ENCODE peak calls at places on chromosomes 3 and 15, in five cellular contexts. W is HFFc6, Y is GM13977, C is activated T-cell treated with anti-CD3 and anti-CD28 coated beads for 1 hour, G is neuronal stem cell. V is an unnamed sample.

GRCh38 chr15:85168642-85169173 is 187.1 kb downstream of the PDE8A start:
- DNase-seq in W (no peak), Y (peak; percentile 49), C (peak; percentile 26), G (peak; percentile 18), V (peak; percentile 62)

GRCh38 chr3:185423178-185423577 is 60.2 kb downstream of the MAP3K13 start:
- DNase-seq in Y (no peak), W (peak; percentile 10), C (no peak), G (no peak), V (no peak)

GRCh38 chr3:6608843-6609242 is 252.1 kb upstream of the GRM7 start:
- DNase-seq in Y (no peak), G (no peak), W (no peak), C (no peak), V (no peak)

GRCh38 chr3:9779721-9780450 is 10.1 kb upstream of the CAMK1 start:
- DNase-seq in W (no peak), Y (peak; percentile 57), G (no peak), C (no peak), V (no peak)

GRCh38 chr3:108488631-108489030 is 21.8 kb downstream of the MYH15 start:
- DNase-seq in C (no peak), G (no peak), W (peak; percentile 52), Y (no peak), V (no peak)

GRCh38 chr3:172087827-172088580 is 48.6 kb downstream of the FNDC3B start:
- DNase-seq in G (no peak), Y (peak; percentile 10), W (no peak), C (no peak), V (no peak)

GRCh38 chr3:124924741-124925140 is 9.8 kb downstream of the MUC13 start:
- DNase-seq in C (no peak), W (no peak), Y (no peak), G (no peak), V (no peak)

GRCh38 chr15:51311510-51311909 is 26.9 kb downstream of the CYP19A1 start:
- DNase-seq in Y (no peak), G (no peak), W (no peak), C (no peak), V (no peak)

GRCh38 chr3:168061332-168061996 is 34.3 kb downstream of the GOLIM4 start:
- DNase-seq in C (no peak), G (no peak), W (no peak), Y (peak; percentile 9), V (no peak)

GRCh38 chr15:69760890-69761568 is 308.4 kb downstream of the RPLP1 start:
- DNase-seq in G (no peak), C (peak; percentile 59), Y (peak; percentile 56), W (peak; percentile 98), V (no peak)

GRCh38 chr15:59549339-59549807 is 62.2 kb upstream of the GCNT3 start:
- DNase-seq in C (no peak), Y (no peak), G (no peak), W (no peak), V (no peak)